ENCODE peak calls at places on chromosomes 4 and X, in six cellular contexts. One of them, this sample, is unnamed.

GRCh38 chrX:41705680-41706374 is 17.1 kb downstream of the GPR34 start:
- DNase-seq in CD4-positive, alpha-beta memory T cell: no peak
- DNase-seq in small intestine: no peak
- DNase-seq in AG04450: no peak
- DNase-seq in AG09309: no peak
- DNase-seq in cardiac muscle cell: no peak
- DNase-seq in this sample: peak

GRCh38 chrX:9586992-9587392 is 122.1 kb downstream of the TBL1X start:
- DNase-seq in CD4-positive, alpha-beta memory T cell: no peak
- DNase-seq in small intestine: no peak
- DNase-seq in AG04450: no peak
- DNase-seq in AG09309: no peak
- DNase-seq in cardiac muscle cell: no peak
- DNase-seq in this sample: no peak

GRCh38 chrX:40971736-40972135 is 113.5 kb upstream of the USP9X start:
- DNase-seq in CD4-positive, alpha-beta memory T cell: no peak
- DNase-seq in small intestine: peak
- DNase-seq in AG04450: no peak
- DNase-seq in AG09309: no peak
- DNase-seq in cardiac muscle cell: no peak
- DNase-seq in this sample: peak

GRCh38 chr4:5927747-5928146 is 34.9 kb upstream of the CRMP1 start:
- DNase-seq in CD4-positive, alpha-beta memory T cell: no peak
- DNase-seq in small intestine: no peak
- DNase-seq in AG04450: no peak
- DNase-seq in AG09309: no peak
- DNase-seq in cardiac muscle cell: no peak
- DNase-seq in this sample: no peak

GRCh38 chr4:40333921-40334352 is 1.2 kb upstream of the CHRNA9 start:
- DNase-seq in CD4-positive, alpha-beta memory T cell: no peak
- DNase-seq in small intestine: no peak
- DNase-seq in AG04450: peak
- DNase-seq in AG09309: no peak
- DNase-seq in cardiac muscle cell: peak
- DNase-seq in this sample: no peak

GRCh38 chr4:960140-960735 is 13.1 kb downstream of the DGKQ start:
- DNase-seq in CD4-positive, alpha-beta memory T cell: no peak
- DNase-seq in small intestine: no peak
- DNase-seq in AG04450: no peak
- DNase-seq in AG09309: no peak
- DNase-seq in cardiac muscle cell: no peak
- DNase-seq in this sample: no peak

GRCh38 chr4:53790286-53790685 is 199.0 kb upstream of the LNX1 start:
- DNase-seq in CD4-positive, alpha-beta memory T cell: no peak
- DNase-seq in small intestine: no peak
- DNase-seq in AG04450: no peak
- DNase-seq in AG09309: no peak
- DNase-seq in cardiac muscle cell: no peak
- DNase-seq in this sample: no peak

GRCh38 chr4:70059149-70059548 is 8.9 kb downstream of the HTN1 start:
- DNase-seq in CD4-positive, alpha-beta memory T cell: no peak
- DNase-seq in small intestine: no peak
- DNase-seq in AG04450: no peak
- DNase-seq in AG09309: no peak
- DNase-seq in cardiac muscle cell: no peak
- DNase-seq in this sample: no peak

GRCh38 chr4:168257663-168258235 is 60.8 kb downstream of the DDX60 start:
- DNase-seq in CD4-positive, alpha-beta memory T cell: no peak
- DNase-seq in small intestine: no peak
- DNase-seq in AG04450: no peak
- DNase-seq in AG09309: no peak
- DNase-seq in cardiac muscle cell: no peak
- DNase-seq in this sample: no peak

GRCh38 chrX:140762061-140762460 is 52.5 kb downstream of the LINC00632 start:
- DNase-seq in CD4-positive, alpha-beta memory T cell: peak
- DNase-seq in small intestine: peak
- DNase-seq in AG04450: no peak
- DNase-seq in AG09309: no peak
- DNase-seq in cardiac muscle cell: peak
- DNase-seq in this sample: peak

GRCh38 chr4:47010347-47011188 is 17.2 kb upstream of the GABRA4 start:
- DNase-seq in CD4-positive, alpha-beta memory T cell: no peak
- DNase-seq in small intestine: peak
- DNase-seq in AG04450: no peak
- DNase-seq in AG09309: no peak
- DNase-seq in cardiac muscle cell: no peak
- DNase-seq in this sample: peak

GRCh38 chrX:148382983-148383382 is 117.4 kb upstream of the AFF2 start:
- DNase-seq in CD4-positive, alpha-beta memory T cell: no peak
- DNase-seq in small intestine: no peak
- DNase-seq in AG04450: no peak
- DNase-seq in AG09309: no peak
- DNase-seq in cardiac muscle cell: no peak
- DNase-seq in this sample: no peak

GRCh38 chr4:114600672-114601071 is 2.1 kb downstream of the UGT8 start:
- DNase-seq in CD4-positive, alpha-beta memory T cell: no peak
- DNase-seq in small intestine: peak
- DNase-seq in AG04450: no peak
- DNase-seq in AG09309: no peak
- DNase-seq in cardiac muscle cell: no peak
- DNase-seq in this sample: peak
- H3K4me3 ChIP-seq in CD4-positive, alpha-beta memory T cell: no peak
- H3K4me3 ChIP-seq in small intestine: no peak
- H3K4me3 ChIP-seq in AG04450: no peak
- H3K4me3 ChIP-seq in AG09309: no peak
- H3K4me3 ChIP-seq in cardiac muscle cell: no peak
- H3K4me3 ChIP-seq in this sample: no peak

GRCh38 chr4:56048621-56049427 is 100.1 kb downstream of the CEP135 start:
- DNase-seq in CD4-positive, alpha-beta memory T cell: no peak
- DNase-seq in small intestine: peak
- DNase-seq in AG04450: no peak
- DNase-seq in AG09309: peak
- DNase-seq in cardiac muscle cell: peak
- DNase-seq in this sample: peak
- H3K4me3 ChIP-seq in CD4-positive, alpha-beta memory T cell: peak
- H3K4me3 ChIP-seq in small intestine: peak
- H3K4me3 ChIP-seq in AG04450: peak
- H3K4me3 ChIP-seq in AG09309: peak
- H3K4me3 ChIP-seq in cardiac muscle cell: peak
- H3K4me3 ChIP-seq in this sample: peak

DNA sequence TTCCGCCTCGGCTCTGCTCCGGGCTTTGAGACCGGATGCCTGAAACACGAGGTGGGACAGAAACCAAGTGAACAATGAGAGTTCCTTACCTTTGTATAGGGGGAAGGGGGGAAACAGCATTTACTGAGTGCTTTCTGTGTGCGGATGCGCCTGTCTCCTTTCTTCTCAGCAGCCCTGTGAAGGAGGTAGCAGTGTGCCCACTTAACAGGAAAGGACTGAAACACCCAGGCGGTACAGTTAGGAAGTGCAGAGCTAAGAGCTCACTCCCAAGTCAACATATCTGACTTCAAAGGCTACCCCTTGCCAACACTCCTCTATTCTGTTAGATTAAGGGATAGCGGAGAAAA is 43.1 kb upstream of the TMSB15B start:
- DNase-seq in CD4-positive, alpha-beta memory T cell: peak
- DNase-seq in small intestine: peak
- DNase-seq in AG04450: no peak
- DNase-seq in AG09309: no peak
- DNase-seq in cardiac muscle cell: peak
- DNase-seq in this sample: peak
- H3K4me3 ChIP-seq in CD4-positive, alpha-beta memory T cell: peak
- H3K4me3 ChIP-seq in small intestine: peak
- H3K4me3 ChIP-seq in AG04450: peak
- H3K4me3 ChIP-seq in AG09309: peak
- H3K4me3 ChIP-seq in cardiac muscle cell: peak
- H3K4me3 ChIP-seq in this sample: peak

GRCh38 chr4:83281326-83281725 is 3.3 kb downstream of the COQ2 start:
- DNase-seq in CD4-positive, alpha-beta memory T cell: no peak
- DNase-seq in small intestine: no peak
- DNase-seq in AG04450: no peak
- DNase-seq in AG09309: no peak
- DNase-seq in cardiac muscle cell: no peak
- DNase-seq in this sample: peak
- H3K4me3 ChIP-seq in CD4-positive, alpha-beta memory T cell: no peak
- H3K4me3 ChIP-seq in small intestine: no peak
- H3K4me3 ChIP-seq in AG04450: no peak
- H3K4me3 ChIP-seq in AG09309: no peak
- H3K4me3 ChIP-seq in cardiac muscle cell: no peak
- H3K4me3 ChIP-seq in this sample: no peak

DNA sequence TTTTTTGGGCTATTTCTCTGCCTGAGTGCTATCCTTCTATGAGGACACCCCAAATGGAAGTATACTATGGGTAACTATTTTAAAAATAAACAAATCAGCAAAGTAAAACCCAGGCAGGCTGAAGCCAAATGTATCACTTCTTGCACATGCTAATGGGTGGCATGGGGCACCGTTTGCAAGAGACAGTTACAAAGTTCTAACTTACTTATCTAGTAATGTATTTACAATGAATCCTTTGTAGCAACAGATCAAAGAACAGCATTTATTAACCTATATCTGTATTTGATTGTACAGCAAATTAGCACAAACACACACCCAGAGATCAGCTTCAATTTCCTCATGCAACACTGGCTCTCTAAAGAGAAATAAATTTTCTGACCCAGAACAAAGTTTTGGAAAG is 225.5 kb downstream of the ZNF674 start:
- DNase-seq in CD4-positive, alpha-beta memory T cell: no peak
- DNase-seq in small intestine: peak
- DNase-seq in AG04450: no peak
- DNase-seq in AG09309: no peak
- DNase-seq in cardiac muscle cell: no peak
- DNase-seq in this sample: no peak
- H3K4me3 ChIP-seq in CD4-positive, alpha-beta memory T cell: no peak
- H3K4me3 ChIP-seq in small intestine: no peak
- H3K4me3 ChIP-seq in AG04450: no peak
- H3K4me3 ChIP-seq in AG09309: no peak
- H3K4me3 ChIP-seq in cardiac muscle cell: no peak
- H3K4me3 ChIP-seq in this sample: no peak

GRCh38 chr4:38049545-38050170 is 89.5 kb downstream of the PTTG2 start:
- DNase-seq in CD4-positive, alpha-beta memory T cell: no peak
- DNase-seq in small intestine: no peak
- DNase-seq in AG04450: no peak
- DNase-seq in AG09309: no peak
- DNase-seq in cardiac muscle cell: no peak
- DNase-seq in this sample: no peak
- H3K4me3 ChIP-seq in CD4-positive, alpha-beta memory T cell: no peak
- H3K4me3 ChIP-seq in small intestine: no peak
- H3K4me3 ChIP-seq in AG04450: no peak
- H3K4me3 ChIP-seq in AG09309: no peak
- H3K4me3 ChIP-seq in cardiac muscle cell: no peak
- H3K4me3 ChIP-seq in this sample: no peak

GRCh38 chr4:73866236-73866635 is 3.0 kb upstream of the CXCL1 start:
- DNase-seq in CD4-positive, alpha-beta memory T cell: no peak
- DNase-seq in small intestine: peak
- DNase-seq in AG04450: no peak
- DNase-seq in AG09309: no peak
- DNase-seq in cardiac muscle cell: no peak
- DNase-seq in this sample: no peak

GRCh38 chr4:73864973-73865372 is 4.2 kb upstream of the CXCL1 start:
- DNase-seq in CD4-positive, alpha-beta memory T cell: no peak
- DNase-seq in small intestine: no peak
- DNase-seq in AG04450: no peak
- DNase-seq in AG09309: no peak
- DNase-seq in cardiac muscle cell: no peak
- DNase-seq in this sample: no peak

GRCh38 chr4:73862357-73862756 is 6.8 kb upstream of the CXCL1 start:
- DNase-seq in CD4-positive, alpha-beta memory T cell: no peak
- DNase-seq in small intestine: no peak
- DNase-seq in AG04450: no peak
- DNase-seq in AG09309: no peak
- DNase-seq in cardiac muscle cell: no peak
- DNase-seq in this sample: no peak

GRCh38 chr4:73865697-73866096 is 3.5 kb upstream of the CXCL1 start:
- DNase-seq in CD4-positive, alpha-beta memory T cell: no peak
- DNase-seq in small intestine: no peak
- DNase-seq in AG04450: no peak
- DNase-seq in AG09309: no peak
- DNase-seq in cardiac muscle cell: no peak
- DNase-seq in this sample: no peak

DNA sequence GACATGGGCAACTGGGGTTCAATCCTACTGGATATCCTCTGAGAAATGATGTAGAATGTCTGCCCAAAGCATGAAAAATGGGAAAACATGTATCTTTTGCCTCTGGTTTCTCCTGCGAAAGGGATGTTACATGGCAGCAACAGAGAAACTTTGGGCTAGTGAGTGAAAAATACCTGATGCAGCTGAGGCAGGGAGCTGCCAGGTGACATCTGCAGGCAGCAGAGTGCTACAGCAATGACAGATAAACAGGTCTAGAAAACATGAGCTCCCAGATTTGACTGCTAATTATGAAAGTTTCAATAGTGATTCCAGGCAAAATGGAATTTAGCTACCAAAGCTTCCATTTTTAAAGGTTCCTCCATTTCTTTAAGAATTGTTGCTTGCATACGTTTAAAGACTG is 4.8 kb upstream of the CXCL1 start:
- DNase-seq in CD4-positive, alpha-beta memory T cell: no peak
- DNase-seq in small intestine: peak
- DNase-seq in AG04450: no peak
- DNase-seq in AG09309: no peak
- DNase-seq in cardiac muscle cell: peak
- DNase-seq in this sample: peak
- H3K4me3 ChIP-seq in CD4-positive, alpha-beta memory T cell: no peak
- H3K4me3 ChIP-seq in small intestine: no peak
- H3K4me3 ChIP-seq in AG04450: no peak
- H3K4me3 ChIP-seq in AG09309: no peak
- H3K4me3 ChIP-seq in cardiac muscle cell: no peak
- H3K4me3 ChIP-seq in this sample: no peak

DNA sequence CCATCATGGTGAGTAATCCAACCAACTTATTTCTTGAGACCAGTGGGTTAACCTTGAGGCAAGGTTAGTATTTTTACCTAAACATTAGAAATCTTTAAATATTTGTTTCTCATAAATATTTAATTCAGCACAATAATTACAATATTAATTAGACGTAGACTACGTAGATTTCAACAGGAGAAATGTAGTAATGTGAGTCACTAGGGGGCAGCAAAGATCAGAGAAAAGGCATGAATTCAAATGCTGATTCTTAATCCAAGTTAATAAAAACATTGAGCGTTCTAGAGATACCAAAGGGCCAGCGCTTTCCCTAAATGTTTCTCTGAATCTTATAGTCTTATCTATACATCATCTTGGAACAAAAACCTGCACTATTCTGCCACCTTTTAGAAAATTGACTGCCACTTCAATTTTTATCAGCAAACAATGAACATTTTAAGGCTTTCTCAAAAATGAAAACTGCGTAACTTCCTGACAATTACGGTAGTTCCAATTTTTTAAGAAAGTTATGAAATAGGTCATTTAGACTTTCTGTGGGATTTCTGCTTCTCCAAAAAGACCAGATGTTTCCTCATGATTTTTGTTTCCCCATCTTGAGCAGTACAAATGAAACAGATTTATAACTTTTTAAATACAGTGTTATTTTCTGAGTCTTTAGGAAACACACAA is 180.7 kb downstream of the GASK1B start:
- DNase-seq in CD4-positive, alpha-beta memory T cell: no peak
- DNase-seq in small intestine: peak
- DNase-seq in AG04450: peak
- DNase-seq in AG09309: peak
- DNase-seq in cardiac muscle cell: peak
- DNase-seq in this sample: peak
- H3K4me3 ChIP-seq in CD4-positive, alpha-beta memory T cell: no peak
- H3K4me3 ChIP-seq in small intestine: no peak
- H3K4me3 ChIP-seq in AG04450: no peak
- H3K4me3 ChIP-seq in AG09309: no peak
- H3K4me3 ChIP-seq in cardiac muscle cell: no peak
- H3K4me3 ChIP-seq in this sample: no peak

GRCh38 chr4:110636677-110637407 is 14.0 kb upstream of the PITX2 start:
- DNase-seq in CD4-positive, alpha-beta memory T cell: no peak
- DNase-seq in small intestine: no peak
- DNase-seq in AG04450: no peak
- DNase-seq in AG09309: peak
- DNase-seq in cardiac muscle cell: peak
- DNase-seq in this sample: no peak
- H3K4me3 ChIP-seq in CD4-positive, alpha-beta memory T cell: no peak
- H3K4me3 ChIP-seq in small intestine: no peak
- H3K4me3 ChIP-seq in AG04450: peak
- H3K4me3 ChIP-seq in AG09309: peak
- H3K4me3 ChIP-seq in cardiac muscle cell: peak
- H3K4me3 ChIP-seq in this sample: no peak